ENCODE peak calls at places on chromosomes 4 and X, in seven cellular contexts. I is stomach, B is uterus, K is lower leg skin, V is upper lobe of right lung, J is hepatocyte, R is AG04450. S is an unnamed sample.

GRCh38 chr4:86131456-86131855 is 228.4 kb downstream of the MAPK10 start:
- DNase-seq in I (no peak), B (no peak), K (no peak), V (no peak), J (no peak), R (no peak), S (no peak)

GRCh38 chrX:39030636-39031035 is 229.4 kb downstream of the MID1IP1 start:
- DNase-seq in I (no peak), B (no peak), K (no peak), V (no peak), J (no peak), R (no peak), S (no peak)

GRCh38 chrX:39827959-39828358 is 269.8 kb downstream of the BCOR start:
- DNase-seq in I (no peak), B (no peak), K (no peak), V (no peak), J (no peak), R (no peak), S (no peak)

GRCh38 chrX:39773923-39774803 is 323.6 kb downstream of the BCOR start:
- DNase-seq in I (no peak), B (no peak), K (no peak), V (no peak), J (peak; percentile 61), R (no peak), S (no peak)

GRCh38 chrX:133007458-133007857 is 49.0 kb upstream of the HS6ST2 start:
- DNase-seq in I (no peak), B (no peak), K (no peak), V (no peak), J (no peak), R (no peak), S (no peak)

GRCh38 chr4:23930750-23931488 is 41.1 kb upstream of the PPARGC1A start:
- DNase-seq in I (peak; percentile 83), B (peak; percentile 19), K (peak; percentile 95), V (peak; percentile 74), J (peak; percentile 84), R (no peak), S (peak; percentile 28)

GRCh38 chrX:13906103-13906502 is 89.2 kb upstream of the GPM6B start:
- DNase-seq in I (no peak), B (no peak), K (no peak), V (no peak), J (no peak), R (no peak), S (no peak)

GRCh38 chr4:47071863-47072441 is 40.6 kb downstream of the GABRB1 start:
- DNase-seq in I (no peak), B (no peak), K (no peak), V (no peak), J (no peak), R (peak; percentile 32), S (no peak)

GRCh38 chrX:26915064-26915463 is 548.1 kb downstream of the PPP4R3C start:
- DNase-seq in I (no peak), B (no peak), K (no peak), V (no peak), J (no peak), R (no peak), S (no peak)

GRCh38 chr4:6869944-6870343 is 39.7 kb upstream of the TBC1D14 start:
- DNase-seq in I (no peak), B (no peak), K (no peak), V (no peak), J (no peak), R (no peak), S (no peak)

GRCh38 chrX:48786341-48786800 is at the start of gene GATA1:
- DNase-seq in I (no peak), B (no peak), K (peak; percentile 79), V (no peak), J (no peak), R (no peak), S (no peak)

GRCh38 chr4:105845559-105845958 is 49.7 kb upstream of the NPNT start:
- DNase-seq in I (no peak), B (no peak), K (no peak), V (no peak), J (no peak), R (no peak), S (no peak)

GRCh38 chr4:10421344-10422055 is 35.7 kb downstream of the ZNF518B start:
- DNase-seq in I (no peak), B (no peak), K (no peak), V (no peak), J (no peak), R (no peak), S (peak; percentile 80)

GRCh38 chr4:185587444-185588161 is 52.3 kb upstream of the PDLIM3 start:
- DNase-seq in I (peak; percentile 50), B (no peak), K (peak; percentile 89), V (no peak), J (no peak), R (no peak), S (no peak)

GRCh38 chr4:4502694-4503311 is 39.0 kb downstream of the STX18 start:
- DNase-seq in I (no peak), B (no peak), K (no peak), V (no peak), J (no peak), R (no peak), S (no peak)

GRCh38 chrX:140440891-140441290 is 64.0 kb downstream of the SOX3 start:
- DNase-seq in I (no peak), B (no peak), K (no peak), V (no peak), J (peak; percentile 32), R (no peak), S (no peak)

GRCh38 chr4:87243426-87244053 is 23.1 kb upstream of the KLHL8 start:
- DNase-seq in I (no peak), B (no peak), K (no peak), V (no peak), J (no peak), R (no peak), S (no peak)

GRCh38 chr4:78770091-78770642 is 6.0 kb upstream of the BMP2K start:
- DNase-seq in I (no peak), B (no peak), K (no peak), V (no peak), J (no peak), R (no peak), S (no peak)

GRCh38 chr4:121199742-121200561 is 35.8 kb upstream of the TNIP3 start:
- DNase-seq in I (no peak), B (no peak), K (no peak), V (no peak), J (no peak), R (no peak), S (no peak)

GRCh38 chr4:175090116-175090515 is 172.0 kb downstream of the ADAM29 start:
- DNase-seq in I (no peak), B (no peak), K (no peak), V (no peak), J (no peak), R (no peak), S (peak; percentile 71)

DNA sequence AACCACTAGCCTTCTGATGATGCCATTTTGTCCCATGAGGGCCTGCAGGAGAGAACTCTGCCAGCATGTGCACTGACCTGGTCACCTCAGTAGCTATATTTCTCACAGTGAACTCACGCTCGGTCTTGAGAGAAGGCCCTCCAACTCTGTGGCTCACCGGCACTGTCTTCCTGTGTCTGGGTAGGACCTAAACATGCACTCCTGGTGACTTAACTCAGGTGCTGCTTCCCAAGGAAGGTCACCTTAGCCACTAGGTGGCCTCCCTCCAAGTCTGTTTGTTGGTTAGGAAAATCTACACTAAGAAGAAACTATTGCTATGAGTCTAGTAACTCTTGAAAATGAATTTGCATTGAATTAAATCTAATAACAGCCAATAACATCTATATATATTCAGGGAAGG is 24.8 kb downstream of the TLR10 start:
- DNase-seq in I (peak; percentile 33), B (no peak), K (no peak), V (no peak), J (peak; percentile 48), R (no peak), S (peak; percentile 14)
- TF ChIP-seq CTCF in I (peak; percentile 30), B (no peak), K (no peak), V (peak; percentile 23), J (peak; percentile 37), R (no peak), S (peak; percentile 65)

GRCh38 chr4:37451646-37452045 is 207.1 kb downstream of the NWD2 start:
- DNase-seq in I (no peak), B (no peak), K (no peak), V (no peak), J (no peak), R (no peak), S (no peak)

GRCh38 chr4:37455301-37456062 is 210.9 kb downstream of the NWD2 start:
- DNase-seq in I (peak; percentile 53), B (no peak), K (no peak), V (peak; percentile 77), J (no peak), R (no peak), S (no peak)

GRCh38 chr4:37453361-37454262 is 209.1 kb downstream of the NWD2 start:
- DNase-seq in I (peak; percentile 84), B (peak; percentile 45), K (peak; percentile 85), V (peak; percentile 89), J (peak; percentile 91), R (no peak), S (no peak)

GRCh38 chr4:37453004-37453360 is 208.4 kb downstream of the NWD2 start:
- DNase-seq in I (peak; percentile 78), B (peak; percentile 75), K (no peak), V (no peak), J (peak; percentile 87), R (no peak), S (peak; percentile 78)

GRCh38 chr4:37454263-37454800 is 209.8 kb downstream of the NWD2 start:
- DNase-seq in I (no peak), B (no peak), K (no peak), V (no peak), J (no peak), R (no peak), S (no peak)
- H3K4me3 ChIP-seq in I (peak overlapping the region; percentile 66), B (peak overlapping the region; percentile 26), K (no peak overlapping the region), V (peak overlapping the region; percentile 55), J (peak overlapping the region; percentile 62), R (no peak overlapping the region), S (peak overlapping the region; percentile 12)

GRCh38 chr4:25857403-25857802 is 5.4 kb downstream of the SEL1L3 start:
- DNase-seq in I (no peak), B (no peak), K (no peak), V (no peak), J (no peak), R (no peak), S (no peak)
- TF ChIP-seq CTCF in I (no peak), B (no peak), K (no peak), V (no peak), J (no peak), R (peak; percentile 17), S (no peak)

DNA sequence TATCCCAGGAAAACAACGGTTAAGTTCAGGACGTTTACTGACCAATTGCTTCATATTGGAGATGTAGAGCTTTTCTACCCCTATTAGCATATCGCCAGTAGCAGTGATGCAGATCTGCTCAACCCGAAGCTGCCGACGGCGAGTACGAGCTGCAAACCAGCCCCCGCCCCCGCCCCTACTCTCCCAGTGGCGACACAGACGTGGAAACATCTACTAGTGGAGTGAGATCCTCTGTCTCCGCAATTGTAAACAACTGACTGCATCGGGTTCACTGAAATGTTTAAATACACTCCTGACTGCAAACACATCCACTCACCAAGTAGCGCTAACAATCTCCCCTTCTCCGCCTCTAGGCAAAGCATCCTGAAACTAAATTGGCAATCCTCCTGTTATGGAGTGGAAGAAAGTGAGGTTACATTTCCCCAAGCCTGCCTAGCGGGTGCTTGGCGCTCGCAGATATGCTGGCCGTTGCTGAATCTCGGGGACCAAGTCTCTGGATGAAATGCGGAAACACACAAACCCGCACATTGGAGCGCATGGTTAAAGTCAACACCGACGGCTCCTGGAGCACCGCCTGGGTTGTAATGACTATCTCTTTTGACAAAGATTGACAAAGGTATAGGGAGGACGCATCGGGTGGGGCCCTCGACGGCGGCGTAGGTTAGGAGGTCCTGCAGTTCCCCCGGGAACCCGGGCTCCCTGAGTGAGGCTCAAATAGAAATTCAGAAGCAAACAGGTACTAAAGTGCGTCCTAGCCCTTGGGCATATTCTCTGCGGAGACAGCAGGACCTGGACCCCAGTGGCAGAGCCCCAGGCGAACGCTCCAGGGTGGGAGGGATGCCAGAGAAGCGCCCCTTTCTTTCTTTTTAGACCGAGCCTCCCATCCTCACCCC is 116.9 kb upstream of the TEX13C start:
- DNase-seq in I (no peak), B (no peak), K (no peak), V (no peak), J (peak; percentile 5), R (no peak), S (no peak)
- H3K4me3 ChIP-seq in I (peak overlapping the region; percentile 53), B (peak overlapping the region; percentile 36), K (no peak overlapping the region), V (peak overlapping the region; percentile 39), J (no peak overlapping the region), R (no peak overlapping the region), S (peak overlapping the region; percentile 58)

S was measured in LNCaP clone FGC.